ENCODE peak calls at places on chromosomes 16 and 17, in four cellular contexts. E, C, A and P are unnamed samples.

GRCh38 chr17:81398855-81399451 is 3.7 kb downstream of the BAHCC1 start:
- DNase-seq in E (no peak), C (no peak), A (peak), P (no peak)

GRCh38 chr17:16872351-16872751 is 99.6 kb downstream of the TNFRSF13B start:
- DNase-seq in C (no peak), A (peak), E (no peak), P (no peak)

GRCh38 chr17:45640141-45640850 is 143.8 kb upstream of the CRHR1 start:
- DNase-seq in E (peak), A (peak), C (peak), P (peak)

GRCh38 chr16:17983114-17983513 is 353.4 kb downstream of the NPIPA8 start:
- DNase-seq in C (no peak), E (no peak), A (peak), P (no peak)

GRCh38 chr16:80656731-80657150 is 115.9 kb downstream of the DYNLRB2 start:
- DNase-seq in A (no peak), C (no peak), E (no peak), P (no peak)

GRCh38 chr16:2858245-2859025 is 465 bp upstream of the PRSS22 start:
- DNase-seq in E (peak), A (peak), C (peak), P (no peak)

GRCh38 chr17:31387438-31387837 is 4.0 kb upstream of the RAB11FIP4 start:
- DNase-seq in C (no peak), E (no peak), A (no peak), P (no peak)

GRCh38 chr16:57611184-57611583 is 17.2 kb upstream of the ADGRG1 start:
- DNase-seq in E (no peak), A (peak), C (no peak), P (no peak)